ENCODE peak calls at places on chromosomes 2 and 18, in five cellular contexts. A, L, C, K and Y are unnamed samples. For H3K4me1, the result is how much of the 10 kb centered on the place peaks cover.

GRCh38 chr2:198660491-198660890 is 797.2 kb downstream of the SATB2 start:
- DNase-seq in C (no peak), K (no peak), A (no peak), L (no peak), Y (no peak)

GRCh38 chr2:176129013-176129796 is at the start of gene HOXD8:
- DNase-seq in K (peak), L (peak), A (no peak), C (no peak), Y (peak)

GRCh38 chr2:231394201-231395141 is 1.0 kb upstream of the B3GNT7 start:
- DNase-seq in C (no peak), K (peak), L (peak), A (no peak), Y (no peak)

GRCh38 chr2:10447300-10448207 is 573 bp downstream of the ODC1 start:
- DNase-seq in A (no peak), L (peak), C (no peak), K (peak), Y (no peak)

GRCh38 chr2:238462782-238463396 is 36.2 kb downstream of the ASB1 start:
- DNase-seq in K (peak), C (no peak), A (no peak), L (peak), Y (peak)

GRCh38 chr2:226076529-226076928 is 677.0 kb downstream of the NYAP2 start:
- DNase-seq in A (no peak), K (no peak), C (no peak), L (no peak), Y (no peak)

GRCh38 chr2:121297217-121297830 is 12.3 kb upstream of the TFCP2L1 start:
- DNase-seq in L (peak), K (peak), C (no peak), A (no peak), Y (peak)

GRCh38 chr2:37388074-37388473 is 43.6 kb downstream of the QPCT start:
- DNase-seq in K (peak), A (no peak), C (no peak), L (no peak), Y (no peak)

GRCh38 chr2:46690825-46691224 is 211.5 kb downstream of the TMEM247 start:
- DNase-seq in A (no peak), C (no peak), L (no peak), K (no peak), Y (no peak)

GRCh38 chr18:10078053-10078452 is 164.2 kb downstream of the VAPA start:
- DNase-seq in K (peak), A (no peak), C (no peak), L (no peak), Y (no peak)

GRCh38 chr2:232633413-232634318 is at the start of gene EFHD1:
- DNase-seq in A (peak), C (peak), K (peak), L (peak), Y (peak)

GRCh38 chr2:135149251-135149650 is 97.2 kb downstream of the RAB3GAP1 start:
- DNase-seq in L (no peak), K (no peak), C (no peak), A (no peak), Y (no peak)

GRCh38 chr18:73168171-73168570 is 300.4 kb upstream of the NETO1 start:
- DNase-seq in L (no peak), K (no peak), C (no peak), A (no peak), Y (no peak)

GRCh38 chr2:127659408-127660290 is 13.7 kb downstream of the GPR17 start:
- DNase-seq in L (no peak), A (no peak), C (no peak), K (no peak), Y (no peak)

GRCh38 chr18:10421859-10422258 is 32.6 kb upstream of the APCDD1 start:
- DNase-seq in K (no peak), L (no peak), C (no peak), A (no peak), Y (no peak)

GRCh38 chr2:227503433-227504406 is 31.8 kb downstream of the AGFG1 start:
- DNase-seq in C (no peak), L (no peak), K (peak), A (no peak), Y (no peak)

GRCh38 chr2:199329024-199329423 is 128.7 kb downstream of the SATB2 start:
- DNase-seq in K (no peak), C (no peak), A (no peak), L (no peak), Y (no peak)

GRCh38 chr2:76599732-76600368 is 889.1 kb upstream of the GCFC2 start:
- DNase-seq in K (peak), C (peak), L (peak), A (no peak), Y (peak)

GRCh38 chr2:8148260-8148880 is 533.5 kb upstream of the ID2 start:
- DNase-seq in A (no peak), L (no peak), K (no peak), C (no peak), Y (no peak)

GRCh38 chr2:176516051-176516601 is 246.9 kb downstream of the MTX2 start:
- DNase-seq in C (no peak), A (no peak), L (no peak), K (no peak), Y (no peak)

GRCh38 chr2:217854684-217855083 is 148.1 kb downstream of the TNS1 start:
- DNase-seq in K (no peak), C (no peak), L (no peak), A (no peak), Y (no peak)
- H3K4me1 ChIP-seq in K (under half), C (under half), L (under half), A (half or more), Y (under half)

GRCh38 chr2:101145406-101145805 is 5.8 kb downstream of the TBC1D8 start:
- DNase-seq in L (no peak), K (no peak), C (no peak), A (no peak), Y (no peak)
- H3K4me1 ChIP-seq in L (under half), K (under half), C (under half), A (under half), Y (under half)

GRCh38 chr18:46260879-46261143 is 156.6 kb downstream of the HAUS1 start:
- DNase-seq in L (no peak), K (no peak), C (no peak), A (no peak), Y (no peak)
- H3K4me1 ChIP-seq in L (under half), K (under half), C (under half), A (under half), Y (under half)

DNA sequence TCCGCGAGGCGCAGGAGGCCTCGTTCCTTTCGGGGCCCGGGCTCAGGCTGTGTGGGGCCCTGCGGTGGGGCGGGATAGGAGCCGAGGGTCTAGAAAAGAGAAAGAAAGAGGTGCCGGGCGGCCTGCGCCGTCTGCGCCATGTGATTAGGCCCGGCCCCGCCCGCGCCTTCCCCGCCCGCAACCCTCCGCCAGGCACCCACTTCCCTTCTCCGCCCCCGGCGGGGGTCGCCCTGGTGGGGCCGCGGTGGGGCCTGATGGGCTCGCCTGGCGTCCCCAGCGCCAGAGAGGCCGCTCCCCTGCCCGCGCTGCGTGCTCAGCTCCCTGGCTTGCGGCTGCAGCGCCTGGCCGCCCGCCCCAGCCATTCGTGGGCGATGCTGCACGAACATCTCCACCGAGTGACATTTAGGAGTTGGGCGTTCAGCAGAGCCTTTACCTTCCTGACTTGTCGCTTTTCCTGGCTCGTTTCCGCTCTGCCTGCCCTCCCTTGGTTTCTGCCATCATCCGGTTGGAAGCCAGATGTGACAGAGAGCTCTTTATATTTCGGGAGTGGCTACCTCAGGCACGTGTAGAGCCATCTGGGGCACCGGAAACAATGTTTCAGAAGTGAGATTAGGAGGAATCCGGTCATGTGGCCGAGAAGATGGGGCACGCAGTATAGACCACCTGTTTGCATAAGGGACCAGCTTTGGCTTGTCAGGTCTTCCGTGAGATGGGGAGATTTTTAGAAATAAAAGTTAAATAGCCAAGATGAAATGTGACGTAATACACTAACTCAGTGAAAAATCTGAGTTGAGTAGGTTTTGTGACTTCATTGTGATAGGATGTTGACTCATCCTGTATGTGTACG is 1.1 kb downstream of the GLS start:
- DNase-seq in A (peak), C (peak), L (peak), K (peak), Y (peak)
- H3K4me1 ChIP-seq in A (under half), C (under half), L (under half), K (under half), Y (under half)

GRCh38 chr18:48939368-48940097 is 11.2 kb downstream of the SMAD7 start:
- DNase-seq in C (no peak), K (no peak), L (peak), A (no peak), Y (no peak)
- H3K4me1 ChIP-seq in C (under half), K (half or more), L (under half), A (half or more), Y (half or more)

GRCh38 chr18:13629841-13630747 is 96.3 kb downstream of the FAM210A start:
- DNase-seq in C (peak), L (peak), K (peak), A (no peak), Y (peak)
- H3K4me1 ChIP-seq in C (under half), L (under half), K (under half), A (under half), Y (under half)